ENCODE peak calls at places on chromosomes 2 and 18, in eight cellular contexts. Q is GM10248, V is heart right ventricle, I is BE2C, Y is GM13977, F is keratinocyte, A is transverse colon, C is endodermal cell. Z is an unnamed sample.

GRCh38 chr2:78237704-78238103 is 715.5 kb upstream of the LRRTM4 start:
- DNase-seq in Q (no peak), V (no peak), I (no peak), Y (no peak), F (no peak), A (no peak), C (no peak), Z (no peak)

GRCh38 chr2:46462936-46463335 is 16.4 kb upstream of the TMEM247 start:
- DNase-seq in Q (no peak), V (no peak), I (no peak), Y (no peak), F (no peak), A (no peak), C (no peak), Z (no peak)

GRCh38 chr2:36361396-36361795 is 5.8 kb downstream of the CRIM1 start:
- DNase-seq in Q (no peak), V (no peak), I (no peak), Y (no peak), F (no peak), A (no peak), C (no peak), Z (no peak)

GRCh38 chr2:177044686-177045085 is 167.9 kb upstream of the HNRNPA3 start:
- DNase-seq in Q (no peak), V (no peak), I (no peak), Y (no peak), F (no peak), A (no peak), C (no peak), Z (no peak)

GRCh38 chr18:47929681-47930085 is 776 bp downstream of the SMAD2 start:
- DNase-seq in Q (no peak), V (peak; percentile 10), I (no peak), Y (no peak), F (no peak), A (no peak), C (no peak), Z (no peak)

GRCh38 chr2:219622472-219622871 is 5.0 kb upstream of the SLC4A3 start:
- DNase-seq in Q (no peak), V (no peak), I (no peak), Y (no peak), F (no peak), A (no peak), C (no peak), Z (no peak)

GRCh38 chr2:62461707-62462106 is 44.3 kb downstream of the TMEM17 start:
- DNase-seq in Q (no peak), V (no peak), I (no peak), Y (no peak), F (no peak), A (no peak), C (no peak), Z (no peak)

GRCh38 chr2:176488446-176488845 is 219.2 kb downstream of the MTX2 start:
- DNase-seq in Q (no peak), V (no peak), I (no peak), Y (no peak), F (no peak), A (no peak), C (no peak), Z (no peak)

GRCh38 chr2:37011126-37011525 is 44.8 kb upstream of the STRN start:
- DNase-seq in Q (no peak), V (no peak), I (no peak), Y (no peak), F (no peak), A (no peak), C (no peak), Z (no peak)

GRCh38 chr2:221997100-221997499 is 301.7 kb downstream of the PAX3 start:
- DNase-seq in Q (no peak), V (no peak), I (no peak), Y (no peak), F (peak; percentile 83), A (no peak), C (no peak), Z (no peak)

GRCh38 chr2:263774-264492 is at the start of gene SH3YL1:
- DNase-seq in Q (peak; percentile 54), V (peak; percentile 6), I (no peak), Y (peak; percentile 68), F (no peak), A (peak; percentile 88), C (peak; percentile 83), Z (no peak)

GRCh38 chr2:48043301-48043700 is 137.0 kb upstream of the FBXO11 start:
- DNase-seq in Q (no peak), V (no peak), I (no peak), Y (no peak), F (no peak), A (no peak), C (no peak), Z (no peak)

GRCh38 chr2:23545391-23545790 is 160.4 kb downstream of the KLHL29 start:
- DNase-seq in Q (no peak), V (no peak), I (peak; percentile 64), Y (no peak), F (no peak), A (no peak), C (no peak), Z (no peak)

GRCh38 chr2:191264647-191265079 is 19.5 kb downstream of the MYO1B start:
- DNase-seq in Q (no peak), V (no peak), I (no peak), Y (no peak), F (no peak), A (no peak), C (no peak), Z (no peak)

GRCh38 chr2:72722492-72723090 is 103.2 kb downstream of the EXOC6B start:
- DNase-seq in Q (no peak), V (no peak), I (no peak), Y (no peak), F (no peak), A (no peak), C (no peak), Z (no peak)

GRCh38 chr2:72035518-72036172 is 112.0 kb downstream of the CYP26B1 start:
- DNase-seq in Q (peak; percentile 4), V (no peak), I (no peak), Y (peak; percentile 4), F (peak; percentile 59), A (no peak), C (peak; percentile 41), Z (peak; percentile 79)

GRCh38 chr2:54115284-54116137 is at the start of gene ACYP2:
- DNase-seq in Q (peak; percentile 91), V (peak; percentile 97), I (peak; percentile 94), Y (peak; percentile 89), F (peak; percentile 68), A (peak; percentile 95), C (peak; percentile 99), Z (peak; percentile 96)

GRCh38 chr18:13136056-13136688 is 82.4 kb upstream of the LDLRAD4 start:
- DNase-seq in Q (peak; percentile 56), V (no peak), I (no peak), Y (peak; percentile 62), F (no peak), A (peak; percentile 16), C (no peak), Z (no peak)

GRCh38 chr2:41791523-41791922 is 256.3 kb upstream of the PKDCC start:
- DNase-seq in Q (peak; percentile 20), V (peak; percentile 49), I (no peak), Y (peak; percentile 4), F (no peak), A (no peak), C (peak; percentile 82), Z (no peak)

GRCh38 chr2:152924722-152925121 is 206.3 kb downstream of the ARL6IP6 start:
- DNase-seq in Q (no peak), V (no peak), I (no peak), Y (no peak), F (peak; percentile 54), A (no peak), C (no peak), Z (no peak)

DNA sequence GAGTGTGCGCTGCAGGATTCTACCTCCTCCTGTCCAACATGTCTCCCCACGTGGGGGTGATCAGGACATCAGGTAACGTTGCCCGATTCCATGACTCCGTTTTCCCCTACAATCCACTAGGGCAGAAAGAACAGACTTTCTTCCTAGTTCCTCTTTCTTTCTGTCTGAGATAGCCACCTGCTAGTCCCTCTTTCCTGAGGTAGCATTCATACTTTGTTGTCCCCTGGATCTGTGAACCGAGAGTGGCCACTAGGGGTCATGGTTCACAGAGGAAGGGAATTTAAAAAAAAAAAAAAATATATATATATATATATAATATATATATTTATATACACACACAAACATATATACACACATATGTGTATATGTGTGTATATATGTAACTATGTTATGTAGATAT is 210.0 kb upstream of the ZNF521 start:
- DNase-seq in Q (peak; percentile 25), V (no peak), I (no peak), Y (peak; percentile 20), F (no peak), A (peak; percentile 10), C (peak; percentile 73), Z (no peak)
- TF ChIP-seq CTCF in Q (peak; percentile 35), V (peak; percentile 27), I (peak; percentile 10), Y (peak; percentile 47), F (no peak), A (peak; percentile 23), C (peak; percentile 79), Z (peak; percentile 57)

DNA sequence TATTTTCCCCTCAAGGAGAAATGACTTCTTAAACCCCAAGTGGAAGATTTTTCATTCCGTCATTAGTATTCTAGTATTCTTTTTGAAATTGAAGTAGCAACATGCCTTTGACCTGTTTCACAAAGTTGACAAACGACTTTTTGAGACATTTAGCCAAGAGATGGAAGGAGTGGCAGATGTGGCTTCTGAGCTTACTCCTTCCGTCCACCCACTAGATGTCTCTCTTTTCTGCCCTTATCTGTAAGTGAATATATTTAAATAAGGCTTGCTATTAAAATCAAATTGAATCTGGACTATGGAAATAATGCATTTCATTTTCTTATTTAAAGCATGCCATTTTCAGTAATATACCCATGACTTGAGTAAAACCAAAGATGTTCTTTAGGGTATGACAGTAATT is 74.1 kb downstream of the ACTR3 start:
- DNase-seq in Q (no peak), V (no peak), I (no peak), Y (no peak), F (no peak), A (no peak), C (no peak), Z (no peak)
- TF ChIP-seq CTCF in Q (no peak), V (no peak), I (no peak), Y (no peak), F (no peak), A (no peak), C (peak; percentile 28), Z (no peak)

GRCh38 chr2:8219631-8220393 is 462.0 kb upstream of the ID2 start:
- DNase-seq in Q (no peak), V (peak; percentile 64), I (no peak), Y (no peak), F (no peak), A (no peak), C (no peak), Z (no peak)
- TF ChIP-seq CTCF in Q (no peak), V (peak; percentile 32), I (no peak), Y (no peak), F (no peak), A (peak; percentile 7), C (no peak), Z (no peak)

DNA sequence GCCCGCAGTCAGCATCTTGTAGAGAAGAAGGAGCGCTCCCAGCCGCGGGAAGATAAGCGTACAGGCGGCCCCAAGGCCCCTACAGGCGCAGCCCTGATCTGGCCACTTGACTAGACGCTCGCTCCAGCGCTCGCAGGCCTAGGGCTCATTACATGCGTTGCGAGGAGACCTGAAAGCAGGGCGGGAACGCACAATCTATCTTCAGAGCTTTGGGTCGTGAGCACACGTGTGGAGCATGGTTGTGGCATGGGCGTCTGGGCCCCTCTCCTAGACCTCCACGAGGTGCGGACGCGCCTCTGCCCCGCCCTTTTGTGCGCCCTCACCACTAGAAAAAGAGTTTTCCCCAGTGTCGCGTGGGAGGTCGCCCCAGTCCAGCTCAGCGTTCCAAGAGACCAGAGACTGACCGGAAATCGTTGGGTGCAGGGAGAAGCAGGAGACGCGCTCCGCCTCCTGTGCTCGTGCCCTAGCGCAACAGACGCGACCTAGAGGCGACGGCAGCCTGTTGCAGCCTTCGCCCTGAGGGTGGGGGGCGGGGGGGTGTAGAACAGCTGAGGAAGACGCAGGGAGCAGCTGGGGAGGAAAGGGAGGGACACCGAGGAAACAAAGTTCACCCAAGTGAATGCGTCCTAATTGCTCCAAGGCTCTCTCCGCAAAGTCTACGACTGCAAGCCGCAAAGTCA is 12.6 kb downstream of the NR4A2 start:
- DNase-seq in Q (no peak), V (peak; percentile 76), I (no peak), Y (peak; percentile 36), F (no peak), A (peak; percentile 31), C (peak; percentile 78), Z (no peak)
- TF ChIP-seq CTCF in Q (no peak), V (peak; percentile 12), I (no peak), Y (peak; percentile 13), F (no peak), A (no peak), C (peak; percentile 38), Z (no peak)

Z was measured in osteocyte.